ENCODE peak calls at places on chromosomes 11 and 22, in eight cellular contexts. One of them, this sample, is unnamed.
A peak's percentile ranks its signal among the peaks of the same experiment; 100 is the strongest.

GRCh38 chr11:64378335-64378884 is 19.4 kb downstream of the RPS6KA4 start:
- DNase-seq in upper lobe of right lung: no peak
- DNase-seq in spleen: no peak
- DNase-seq in Peyer's patch: no peak
- DNase-seq in H1: no peak
- DNase-seq in breast epithelium: no peak
- DNase-seq in HepG2: no peak
- DNase-seq in fibroblast of lung: peak; percentile 25
- DNase-seq in this sample: peak; percentile 72

GRCh38 chr22:30249049-30250038 is 2.8 kb upstream of the LIF start:
- DNase-seq in HepG2: peak; percentile 40
- DNase-seq in fibroblast of lung: peak; percentile 79
- DNase-seq in H1: no peak
- DNase-seq in Peyer's patch: no peak
- DNase-seq in spleen: no peak
- DNase-seq in breast epithelium: no peak
- DNase-seq in upper lobe of right lung: no peak
- DNase-seq in this sample: no peak

GRCh38 chr11:15289718-15290117 is 175.0 kb downstream of the INSC start:
- DNase-seq in breast epithelium: no peak
- DNase-seq in fibroblast of lung: no peak
- DNase-seq in upper lobe of right lung: no peak
- DNase-seq in Peyer's patch: no peak
- DNase-seq in spleen: no peak
- DNase-seq in HepG2: no peak
- DNase-seq in H1: no peak
- DNase-seq in this sample: peak; percentile 26

GRCh38 chr22:27627444-27627833 is 174.1 kb downstream of the MN1 start:
- DNase-seq in spleen: no peak
- DNase-seq in Peyer's patch: no peak
- DNase-seq in upper lobe of right lung: no peak
- DNase-seq in fibroblast of lung: no peak
- DNase-seq in H1: no peak
- DNase-seq in breast epithelium: no peak
- DNase-seq in HepG2: peak; percentile 87
- DNase-seq in this sample: no peak

GRCh38 chr11:81059356-81059755 is 1618.5 kb upstream of the TENM4 start:
- DNase-seq in fibroblast of lung: no peak
- DNase-seq in spleen: no peak
- DNase-seq in H1: no peak
- DNase-seq in Peyer's patch: no peak
- DNase-seq in breast epithelium: no peak
- DNase-seq in HepG2: no peak
- DNase-seq in upper lobe of right lung: no peak
- DNase-seq in this sample: no peak

GRCh38 chr11:113401718-113402117 is 14.1 kb downstream of the ANKK1 start:
- DNase-seq in upper lobe of right lung: peak; percentile 89
- DNase-seq in fibroblast of lung: no peak
- DNase-seq in breast epithelium: peak; percentile 75
- DNase-seq in H1: no peak
- DNase-seq in HepG2: no peak
- DNase-seq in spleen: no peak
- DNase-seq in Peyer's patch: peak; percentile 71
- DNase-seq in this sample: peak; percentile 70

GRCh38 chr11:12045914-12046635 is 37.6 kb upstream of the DKK3 start:
- DNase-seq in breast epithelium: no peak
- DNase-seq in upper lobe of right lung: no peak
- DNase-seq in Peyer's patch: no peak
- DNase-seq in HepG2: no peak
- DNase-seq in H1: no peak
- DNase-seq in spleen: no peak
- DNase-seq in fibroblast of lung: no peak
- DNase-seq in this sample: no peak

GRCh38 chr22:49086606-49087157 is 741.0 kb downstream of the BRD1 start:
- DNase-seq in breast epithelium: no peak
- DNase-seq in H1: no peak
- DNase-seq in spleen: peak; percentile 63
- DNase-seq in upper lobe of right lung: peak; percentile 40
- DNase-seq in Peyer's patch: no peak
- DNase-seq in fibroblast of lung: no peak
- DNase-seq in HepG2: no peak
- DNase-seq in this sample: no peak

GRCh38 chr22:19896665-19897355 is 42.1 kb upstream of the GNB1L start:
- DNase-seq in upper lobe of right lung: no peak
- DNase-seq in fibroblast of lung: no peak
- DNase-seq in Peyer's patch: no peak
- DNase-seq in breast epithelium: no peak
- DNase-seq in HepG2: no peak
- DNase-seq in spleen: peak; percentile 67
- DNase-seq in H1: no peak
- DNase-seq in this sample: no peak

GRCh38 chr11:64298966-64299846 is 952 bp upstream of the CATSPERZ start:
- DNase-seq in HepG2: no peak
- DNase-seq in upper lobe of right lung: peak; percentile 86
- DNase-seq in breast epithelium: peak; percentile 67
- DNase-seq in fibroblast of lung: peak; percentile 28
- DNase-seq in spleen: peak; percentile 84
- DNase-seq in H1: peak; percentile 69
- DNase-seq in Peyer's patch: peak; percentile 71
- DNase-seq in this sample: peak; percentile 81

GRCh38 chr11:26599421-26599820 is 27.4 kb upstream of the MUC15 start:
- DNase-seq in fibroblast of lung: peak; percentile 89
- DNase-seq in H1: no peak
- DNase-seq in upper lobe of right lung: no peak
- DNase-seq in Peyer's patch: no peak
- DNase-seq in breast epithelium: no peak
- DNase-seq in HepG2: no peak
- DNase-seq in spleen: no peak
- DNase-seq in this sample: no peak

GRCh38 chr11:84227970-84228369 is 941.8 kb upstream of the CCDC90B start:
- DNase-seq in Peyer's patch: no peak
- DNase-seq in upper lobe of right lung: no peak
- DNase-seq in H1: no peak
- DNase-seq in fibroblast of lung: no peak
- DNase-seq in breast epithelium: no peak
- DNase-seq in HepG2: no peak
- DNase-seq in spleen: no peak
- DNase-seq in this sample: no peak

GRCh38 chr11:132137981-132138313 is 767.5 kb downstream of the NTM start:
- DNase-seq in H1: no peak
- DNase-seq in fibroblast of lung: no peak
- DNase-seq in breast epithelium: no peak
- DNase-seq in upper lobe of right lung: no peak
- DNase-seq in Peyer's patch: no peak
- DNase-seq in spleen: no peak
- DNase-seq in HepG2: no peak
- DNase-seq in this sample: no peak

GRCh38 chr11:99325807-99326206 is 305.1 kb downstream of the CNTN5 start:
- DNase-seq in Peyer's patch: no peak
- DNase-seq in breast epithelium: no peak
- DNase-seq in H1: no peak
- DNase-seq in upper lobe of right lung: no peak
- DNase-seq in spleen: no peak
- DNase-seq in fibroblast of lung: peak; percentile 89
- DNase-seq in HepG2: peak; percentile 2
- DNase-seq in this sample: no peak

GRCh38 chr11:10326080-10326964 is 21.4 kb downstream of the ADM start:
- DNase-seq in HepG2: peak; percentile 98
- DNase-seq in spleen: no peak
- DNase-seq in upper lobe of right lung: no peak
- DNase-seq in fibroblast of lung: peak; percentile 88
- DNase-seq in breast epithelium: no peak
- DNase-seq in Peyer's patch: peak; percentile 70
- DNase-seq in H1: no peak
- DNase-seq in this sample: peak; percentile 67

GRCh38 chr22:27980424-27981148 is 61.5 kb upstream of the PITPNB start:
- DNase-seq in breast epithelium: no peak
- DNase-seq in spleen: no peak
- DNase-seq in HepG2: no peak
- DNase-seq in Peyer's patch: no peak
- DNase-seq in H1: peak; percentile 70
- DNase-seq in fibroblast of lung: no peak
- DNase-seq in upper lobe of right lung: no peak
- DNase-seq in this sample: no peak

GRCh38 chr11:109133159-109133558 is 288.8 kb upstream of the C11orf87 start:
- DNase-seq in H1: no peak
- DNase-seq in spleen: no peak
- DNase-seq in upper lobe of right lung: no peak
- DNase-seq in fibroblast of lung: no peak
- DNase-seq in breast epithelium: no peak
- DNase-seq in Peyer's patch: no peak
- DNase-seq in HepG2: no peak
- DNase-seq in this sample: no peak

GRCh38 chr11:67372993-67373915 is at the start of gene CLCF1:
- DNase-seq in spleen: peak; percentile 94
- DNase-seq in H1: peak; percentile 75
- DNase-seq in breast epithelium: peak; percentile 68
- DNase-seq in HepG2: no peak
- DNase-seq in upper lobe of right lung: peak; percentile 91
- DNase-seq in fibroblast of lung: peak; percentile 79
- DNase-seq in Peyer's patch: peak; percentile 81
- DNase-seq in this sample: peak; percentile 78

GRCh38 chr22:21599053-21599893 is 30.5 kb downstream of the YDJC start:
- DNase-seq in Peyer's patch: no peak
- DNase-seq in HepG2: no peak
- DNase-seq in H1: no peak
- DNase-seq in fibroblast of lung: no peak
- DNase-seq in upper lobe of right lung: no peak
- DNase-seq in spleen: no peak
- DNase-seq in breast epithelium: no peak
- DNase-seq in this sample: no peak

GRCh38 chr11:101407324-101407723 is 176.5 kb downstream of the TRPC6 start:
- DNase-seq in fibroblast of lung: no peak
- DNase-seq in upper lobe of right lung: no peak
- DNase-seq in HepG2: no peak
- DNase-seq in Peyer's patch: no peak
- DNase-seq in breast epithelium: no peak
- DNase-seq in H1: no peak
- DNase-seq in spleen: no peak
- DNase-seq in this sample: no peak

GRCh38 chr22:24156915-24157782 is 24.1 kb upstream of the SUSD2 start:
- DNase-seq in HepG2: peak; percentile 89
- DNase-seq in upper lobe of right lung: peak; percentile 95
- DNase-seq in Peyer's patch: peak; percentile 90
- DNase-seq in H1: peak; percentile 93
- DNase-seq in spleen: peak; percentile 98
- DNase-seq in breast epithelium: peak; percentile 77
- DNase-seq in fibroblast of lung: peak; percentile 66
- DNase-seq in this sample: peak; percentile 79

GRCh38 chr22:37409557-37409956 is 17.7 kb downstream of the ELFN2 start:
- DNase-seq in upper lobe of right lung: no peak
- DNase-seq in Peyer's patch: no peak
- DNase-seq in breast epithelium: no peak
- DNase-seq in H1: no peak
- DNase-seq in spleen: no peak
- DNase-seq in HepG2: no peak
- DNase-seq in fibroblast of lung: no peak
- DNase-seq in this sample: no peak

GRCh38 chr11:117430293-117430955 is 102.8 kb downstream of the CEP164 start:
- DNase-seq in breast epithelium: no peak
- DNase-seq in Peyer's patch: no peak
- DNase-seq in H1: no peak
- DNase-seq in fibroblast of lung: no peak
- DNase-seq in HepG2: no peak
- DNase-seq in upper lobe of right lung: peak; percentile 38
- DNase-seq in spleen: peak; percentile 49
- DNase-seq in this sample: no peak

DNA sequence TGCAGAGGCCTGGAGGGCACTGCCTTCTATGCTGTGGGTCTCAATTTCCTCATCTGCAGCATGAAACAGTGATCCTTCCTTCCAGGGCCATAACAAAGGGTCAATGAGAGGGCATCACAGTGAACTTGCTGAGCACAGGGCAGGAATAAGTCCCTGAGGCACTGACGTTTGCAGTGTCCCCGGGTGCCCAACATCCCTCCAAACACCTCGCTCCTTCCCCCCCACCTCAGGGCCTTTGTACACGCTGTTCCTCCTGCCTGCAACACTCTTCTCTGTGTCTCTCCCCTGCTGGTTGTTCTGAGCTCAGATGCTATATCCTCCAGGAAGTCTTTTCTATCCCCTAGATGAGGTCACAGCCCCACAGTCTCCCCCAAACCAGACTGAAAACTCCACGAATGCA is 59.7 kb upstream of the TCF20 start:
- DNase-seq in H1: no peak
- DNase-seq in breast epithelium: no peak
- DNase-seq in upper lobe of right lung: no peak
- DNase-seq in Peyer's patch: no peak
- DNase-seq in HepG2: no peak
- DNase-seq in spleen: no peak
- DNase-seq in fibroblast of lung: no peak
- DNase-seq in this sample: no peak
- TF ChIP-seq CTCF in H1: no peak
- TF ChIP-seq CTCF in breast epithelium: no peak
- TF ChIP-seq CTCF in upper lobe of right lung: no peak
- TF ChIP-seq CTCF in Peyer's patch: no peak
- TF ChIP-seq CTCF in HepG2: no peak
- TF ChIP-seq CTCF in spleen: no peak
- TF ChIP-seq CTCF in fibroblast of lung: no peak
- TF ChIP-seq CTCF in this sample: no peak

DNA sequence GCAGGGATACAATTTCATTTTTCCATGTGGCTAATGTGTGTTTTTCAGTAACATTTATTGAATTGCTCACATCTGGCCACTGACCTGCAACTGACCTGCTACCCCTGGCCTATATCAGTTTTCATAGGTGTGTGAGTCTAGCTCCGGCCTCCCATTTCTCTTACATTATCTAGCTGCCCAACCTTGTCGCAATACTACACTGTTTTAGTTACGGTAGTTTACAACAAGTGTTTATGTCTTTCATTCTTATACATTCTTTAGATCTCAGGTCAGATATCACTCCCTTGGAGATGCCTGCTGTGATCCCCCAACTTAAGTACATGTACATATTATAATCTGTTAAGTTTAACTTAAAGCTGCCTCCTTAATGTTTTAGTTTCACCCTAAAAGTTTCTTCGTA is 2.3 kb upstream of the CYB5R2 start:
- DNase-seq in spleen: no peak
- DNase-seq in upper lobe of right lung: no peak
- DNase-seq in H1: no peak
- DNase-seq in Peyer's patch: no peak
- DNase-seq in fibroblast of lung: no peak
- DNase-seq in breast epithelium: no peak
- DNase-seq in HepG2: no peak
- DNase-seq in this sample: no peak
- H3K27ac ChIP-seq in spleen: no peak overlapping the region
- H3K27ac ChIP-seq in upper lobe of right lung: no peak overlapping the region
- H3K27ac ChIP-seq in H1: no peak overlapping the region
- H3K27ac ChIP-seq in Peyer's patch: no peak overlapping the region
- H3K27ac ChIP-seq in fibroblast of lung: no peak overlapping the region
- H3K27ac ChIP-seq in breast epithelium: no peak overlapping the region
- H3K27ac ChIP-seq in HepG2: no peak overlapping the region
- H3K27ac ChIP-seq in this sample: no peak overlapping the region

GRCh38 chr11:43735115-43735514 is 54.6 kb downstream of the HSD17B12 start:
- DNase-seq in Peyer's patch: no peak
- DNase-seq in breast epithelium: no peak
- DNase-seq in upper lobe of right lung: no peak
- DNase-seq in HepG2: no peak
- DNase-seq in spleen: no peak
- DNase-seq in fibroblast of lung: no peak
- DNase-seq in H1: no peak
- DNase-seq in this sample: no peak
- H3K36me3 ChIP-seq in Peyer's patch: peaks cover 8% of the 10 kb centered on the region
- H3K36me3 ChIP-seq in breast epithelium: no peaks in the 10 kb centered on the region
- H3K36me3 ChIP-seq in upper lobe of right lung: peaks cover 6% of the 10 kb centered on the region
- H3K36me3 ChIP-seq in HepG2: peaks cover 17% of the 10 kb centered on the region
- H3K36me3 ChIP-seq in spleen: no peaks in the 10 kb centered on the region
- H3K36me3 ChIP-seq in fibroblast of lung: peaks cover 2% of the 10 kb centered on the region
- H3K36me3 ChIP-seq in H1: no peaks in the 10 kb centered on the region
- H3K36me3 ChIP-seq in this sample: no peaks in the 10 kb centered on the region

GRCh38 chr11:37107415-37107814 is 509.4 kb upstream of the RAG2 start:
- DNase-seq in fibroblast of lung: no peak
- DNase-seq in HepG2: no peak
- DNase-seq in Peyer's patch: no peak
- DNase-seq in upper lobe of right lung: no peak
- DNase-seq in H1: no peak
- DNase-seq in breast epithelium: no peak
- DNase-seq in spleen: no peak
- DNase-seq in this sample: no peak
- TF ChIP-seq CTCF in fibroblast of lung: no peak
- TF ChIP-seq CTCF in HepG2: no peak
- TF ChIP-seq CTCF in Peyer's patch: no peak
- TF ChIP-seq CTCF in upper lobe of right lung: no peak
- TF ChIP-seq CTCF in H1: no peak
- TF ChIP-seq CTCF in breast epithelium: no peak
- TF ChIP-seq CTCF in spleen: no peak
- TF ChIP-seq CTCF in this sample: no peak

This sample was measured in body of pancreas.